ENCODE peak calls at places on chromosomes 16 and 17, in seven cellular contexts. M is stimulated activated naive CD4-positive, alpha-beta T cell treated with Interleukin-2 at 50 U/mL for 16 hours; Z is epithelial cell of esophagus; T is suprapubic skin; Y is neuronal stem cell; W is cardiac fibroblast; J is PC-3. B is an unnamed sample.

GRCh38 chr16:79580465-79581200 is 19.9 kb downstream of the MAF start:
- DNase-seq in M (no peak), Z (no peak), T (no peak), Y (no peak), W (no peak), J (no peak), B (no peak)

GRCh38 chr16:51268237-51268636 is 117.2 kb upstream of the SALL1 start:
- DNase-seq in M (no peak), Z (no peak), T (no peak), Y (no peak), W (no peak), J (no peak), B (no peak)

GRCh38 chr17:51546114-51546513 is 285.8 kb downstream of the UTP18 start:
- DNase-seq in M (no peak), Z (no peak), T (no peak), Y (no peak), W (no peak), J (no peak), B (no peak)

GRCh38 chr17:18182190-18182977 is 1.2 kb upstream of the ALKBH5 start:
- DNase-seq in M (no peak), Z (no peak), T (no peak), Y (peak), W (peak), J (no peak), B (no peak)

GRCh38 chr17:68513932-68514331 is 1.7 kb downstream of the PRKAR1A start:
- DNase-seq in M (no peak), Z (no peak), T (no peak), Y (no peak), W (no peak), J (no peak), B (no peak)

GRCh38 chr16:55058576-55058975 is 127.9 kb downstream of the IRX5 start:
- DNase-seq in M (no peak), Z (no peak), T (no peak), Y (no peak), W (no peak), J (no peak), B (no peak)

GRCh38 chr16:57041182-57042156 is 50.9 kb upstream of the CPNE2 start:
- DNase-seq in M (peak), Z (no peak), T (no peak), Y (no peak), W (no peak), J (no peak), B (peak)

GRCh38 chr17:75996665-75997590 is 3.7 kb upstream of the CDK3 start:
- DNase-seq in M (peak), Z (peak), T (no peak), Y (no peak), W (peak), J (peak), B (peak)

GRCh38 chr16:69095179-69095578 is 10.3 kb upstream of the HAS3 start:
- DNase-seq in M (no peak), Z (no peak), T (no peak), Y (no peak), W (no peak), J (no peak), B (no peak)

GRCh38 chr17:32117399-32117798 is 24.9 kb upstream of the RHOT1 start:
- DNase-seq in M (no peak), Z (no peak), T (no peak), Y (no peak), W (no peak), J (no peak), B (no peak)

GRCh38 chr17:31803494-31804213 is 55.4 kb downstream of the COPRS start:
- DNase-seq in M (no peak), Z (peak), T (no peak), Y (no peak), W (no peak), J (peak), B (peak)

GRCh38 chr16:57981636-57982035 is 10.7 kb upstream of the CNGB1 start:
- DNase-seq in M (no peak), Z (no peak), T (no peak), Y (no peak), W (no peak), J (no peak), B (peak)

GRCh38 chr17:10041916-10042588 is 137.0 kb upstream of the RCVRN start:
- DNase-seq in M (no peak), Z (no peak), T (no peak), Y (no peak), W (peak), J (no peak), B (no peak)

GRCh38 chr17:73203135-73203787 is 10.4 kb downstream of the COG1 start:
- DNase-seq in M (no peak), Z (no peak), T (no peak), Y (no peak), W (peak), J (peak), B (peak)

GRCh38 chr16:17776465-17776864 is 305.7 kb upstream of the XYLT1 start:
- DNase-seq in M (no peak), Z (no peak), T (no peak), Y (no peak), W (no peak), J (no peak), B (no peak)

GRCh38 chr16:526181-527014 is 1.1 kb upstream of the CAPN15 start:
- DNase-seq in M (no peak), Z (peak), T (no peak), Y (no peak), W (peak), J (peak), B (peak)

GRCh38 chr17:64147110-64148016 is 17.4 kb upstream of the ERN1 start:
- DNase-seq in M (no peak), Z (no peak), T (no peak), Y (no peak), W (peak), J (peak), B (peak)

GRCh38 chr16:14028207-14028606 is 42.9 kb upstream of the MRTFB start:
- DNase-seq in M (no peak), Z (no peak), T (no peak), Y (no peak), W (no peak), J (no peak), B (no peak)

GRCh38 chr16:31200821-31201510 is 1.6 kb downstream of the PYCARD start:
- DNase-seq in M (peak), Z (peak), T (no peak), Y (no peak), W (no peak), J (peak), B (no peak)

GRCh38 chr17:3660311-3660891 is 8.0 kb downstream of the TAX1BP3 start:
- DNase-seq in M (no peak), Z (no peak), T (no peak), Y (no peak), W (no peak), J (no peak), B (no peak)

GRCh38 chr16:89505204-89506112 is 2.7 kb upstream of the SPG7 start:
- DNase-seq in M (peak), Z (peak), T (peak), Y (no peak), W (peak), J (peak), B (peak)

GRCh38 chr17:79669861-79670260 is 59.0 kb upstream of the RBFOX3 start:
- DNase-seq in M (no peak), Z (no peak), T (no peak), Y (no peak), W (no peak), J (no peak), B (no peak)